ENCODE peak calls at places on chromosomes 13 and 19, in eight cellular contexts. A is K562, M is GM12878, V is HepG2, B is HCT116, E is GM23338, F is HL-60, R is SK-N-SH. G is an unnamed sample.

GRCh38 chr19:44608391-44608821 is 5.0 kb upstream of the IGSF23 start:
- DNase-seq in M (no peak), E (no peak), F (no peak), A (no peak), V (no peak), B (no peak), R (no peak), G (no peak)

GRCh38 chr13:30892966-30893365 is 13.1 kb upstream of the MEDAG start:
- DNase-seq in V (peak), R (no peak), F (peak), A (peak), E (peak), M (no peak), B (peak), G (no peak)

GRCh38 chr13:79810671-79811070 is 329.7 kb downstream of the NDFIP2 start:
- DNase-seq in F (no peak), A (no peak), E (peak), B (no peak), R (no peak), M (no peak), V (no peak), G (no peak)

GRCh38 chr13:37906880-37907279 is 37.3 kb upstream of the TRPC4 start:
- DNase-seq in M (no peak), A (no peak), V (no peak), E (no peak), R (no peak), F (no peak), B (no peak), G (no peak)

GRCh38 chr19:55579766-55580621 is 654 bp downstream of the ZNF579 start:
- DNase-seq in B (no peak), A (peak), F (no peak), E (peak), V (peak), M (no peak), R (peak), G (no peak)

GRCh38 chr19:54335979-54336892 is 2.7 kb downstream of the LILRA4 start:
- DNase-seq in A (no peak), E (no peak), B (no peak), R (no peak), M (no peak), F (no peak), V (no peak), G (no peak)

GRCh38 chr13:60494296-60494695 is 97.3 kb downstream of the TDRD3 start:
- DNase-seq in R (no peak), A (no peak), B (no peak), V (no peak), F (no peak), M (no peak), E (peak), G (no peak)

GRCh38 chr19:34731019-34731829 is 2.8 kb upstream of the ZNF181 start:
- DNase-seq in R (no peak), M (no peak), E (no peak), F (no peak), B (no peak), A (peak), V (no peak), G (no peak)

GRCh38 chr13:82147526-82147925 is 1734.7 kb downstream of the SLITRK1 start:
- DNase-seq in R (no peak), B (no peak), E (no peak), V (no peak), A (no peak), F (no peak), M (no peak), G (no peak)

GRCh38 chr19:41025871-41026270 is 34.8 kb downstream of the CYP2B6 start:
- DNase-seq in F (no peak), E (peak), B (no peak), M (no peak), V (no peak), R (no peak), A (no peak), G (no peak)

GRCh38 chr13:30077338-30077737 is 226.9 kb upstream of the UBL3 start:
- DNase-seq in F (no peak), E (no peak), M (no peak), V (no peak), B (no peak), R (no peak), A (no peak), G (no peak)

DNA sequence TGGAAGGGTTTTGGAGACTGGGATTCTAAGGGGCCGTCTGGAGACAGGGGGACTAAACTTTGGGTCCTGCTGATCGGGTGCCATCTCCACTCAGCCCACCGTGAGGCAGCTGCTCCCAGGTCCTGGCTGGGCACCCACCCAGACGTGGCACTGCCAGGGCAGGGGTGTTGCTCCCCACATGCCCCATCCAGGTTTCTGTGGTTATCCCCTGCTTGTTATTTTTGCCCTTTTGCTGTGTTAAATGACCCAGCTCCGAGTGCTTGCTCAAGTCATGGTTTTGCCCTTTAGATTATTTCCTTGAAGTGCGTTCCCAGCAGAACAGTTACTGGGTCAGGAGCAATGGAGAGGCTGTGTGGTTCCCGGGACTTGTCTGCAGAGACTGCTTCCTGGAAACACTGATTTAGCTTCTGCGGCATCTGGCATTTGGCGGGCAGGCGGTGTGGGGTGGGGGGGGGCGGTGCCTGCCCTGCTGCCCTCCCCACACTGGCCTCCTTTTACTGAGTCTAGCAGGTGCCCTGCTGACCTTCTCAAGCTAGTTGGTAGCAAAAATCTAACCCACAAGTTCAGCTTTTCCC is 1.9 kb downstream of the RAB11B start:
- DNase-seq in E (no peak), F (no peak), R (peak), B (no peak), V (no peak), A (no peak), M (no peak), G (no peak)
- TF ChIP-seq POLR2AphosphoS5 in E (no peak), F (no peak), R (no peak), B (no peak), V (no peak), A (no peak), M (no peak), G (no peak)

GRCh38 chr19:19420570-19421301 is 15.3 kb downstream of the GATAD2A start:
- DNase-seq in R (no peak), B (no peak), M (peak), E (no peak), V (no peak), A (no peak), F (peak), G (no peak)

GRCh38 chr19:19416280-19416679 is 10.8 kb downstream of the GATAD2A start:
- DNase-seq in R (no peak), M (no peak), A (peak), E (no peak), F (no peak), V (no peak), B (no peak), G (no peak)

GRCh38 chr19:19421326-19421725 is 15.9 kb downstream of the GATAD2A start:
- DNase-seq in E (no peak), F (no peak), B (no peak), A (peak), M (no peak), R (no peak), V (no peak), G (no peak)

GRCh38 chr19:19418548-19419260 is 13.2 kb downstream of the GATAD2A start:
- DNase-seq in R (no peak), F (peak), E (no peak), M (no peak), V (no peak), B (no peak), A (peak), G (no peak)

GRCh38 chr19:19417618-19418270 is 12.3 kb downstream of the GATAD2A start:
- DNase-seq in F (no peak), R (no peak), V (no peak), B (no peak), E (no peak), M (no peak), A (no peak), G (no peak)
- TF ChIP-seq REST in F (no peak), R (no peak), V (no peak), B (no peak), E (no peak), M (no peak), A (no peak), G (no peak)

DNA sequence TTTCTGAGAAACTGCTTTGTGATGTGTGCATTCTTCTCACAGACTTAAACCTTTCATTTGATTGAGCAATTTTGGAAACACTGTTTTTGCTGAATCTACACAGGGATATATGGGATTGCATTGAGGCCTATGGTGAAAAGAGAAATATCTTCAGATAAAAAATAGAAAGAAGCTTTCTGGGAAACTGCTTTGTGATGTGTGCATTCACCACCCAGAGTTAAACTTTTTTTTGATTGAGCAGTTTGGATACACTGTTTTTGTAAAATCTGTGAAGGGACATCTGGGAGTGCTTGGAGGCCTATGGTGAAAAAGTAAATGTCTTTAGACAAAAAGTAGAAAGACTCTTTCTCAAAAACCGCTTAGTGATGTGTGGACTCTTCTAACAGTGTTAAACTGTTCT is 1683.8 kb downstream of the UQCRFS1 start:
- DNase-seq in R (no peak), M (no peak), E (no peak), B (no peak), A (no peak), F (no peak), V (no peak), G (no peak)
- H3K27ac ChIP-seq in R (no peak), M (no peak), E (no peak), B (no peak), A (no peak), F (no peak), V (no peak), G (no peak)

GRCh38 chr19:18557474-18558201 is at the start of gene KXD1:
- DNase-seq in F (peak), M (peak), A (peak), E (peak), R (peak), B (peak), V (peak), G (peak)
- TF ChIP-seq POLR2AphosphoS5 in F (peak), M (peak), A (peak), E (peak), R (peak), B (peak), V (peak), G (peak)

DNA sequence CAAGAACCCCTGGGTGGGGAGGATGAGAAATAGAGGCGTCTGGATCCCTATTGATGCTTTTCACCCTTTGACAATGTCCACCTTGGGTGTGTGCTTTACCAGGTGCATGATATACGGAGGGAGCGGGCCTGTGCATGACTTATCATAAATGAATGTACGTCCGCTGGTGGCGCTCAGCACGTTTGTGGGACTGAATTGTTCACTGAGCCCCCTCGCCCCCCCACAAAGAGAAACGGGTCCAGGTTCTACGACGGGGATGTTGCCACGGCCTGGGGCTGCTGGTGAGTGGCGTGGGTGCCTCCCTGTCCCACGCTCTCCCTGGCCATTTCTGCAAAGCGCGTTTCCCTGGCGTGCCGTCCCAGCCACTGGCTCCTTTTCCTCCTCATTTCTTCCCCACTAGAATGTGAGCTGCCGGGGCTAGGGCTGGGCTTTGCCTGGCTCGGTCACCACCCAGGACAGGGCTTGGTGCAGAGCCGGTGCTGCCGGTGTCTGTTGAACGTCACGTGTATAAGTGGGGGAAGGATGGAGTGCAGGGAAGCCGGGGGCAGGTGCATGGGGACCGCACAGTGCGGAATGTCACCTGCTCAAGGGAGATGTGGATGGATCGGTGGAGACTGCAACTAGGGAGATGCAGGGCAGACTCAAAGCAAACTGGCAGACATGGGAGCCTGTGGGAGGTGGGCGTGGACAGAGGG is 21.6 kb downstream of the LRRC4B start:
- DNase-seq in E (no peak), V (no peak), B (no peak), M (no peak), A (no peak), F (no peak), R (no peak), G (no peak)
- TF ChIP-seq REST in E (no peak), V (no peak), B (no peak), M (no peak), A (no peak), F (no peak), R (no peak), G (no peak)

GRCh38 chr13:113209880-113210421 is 538 bp downstream of the CUL4A start:
- DNase-seq in A (no peak), M (no peak), F (peak), B (peak), E (peak), R (peak), V (peak), G (no peak)
- H3K27ac ChIP-seq in A (peak), M (peak), F (peak), B (peak), E (peak), R (peak), V (peak), G (peak)